ENCODE peak calls at places on chromosomes 4 and X, in four cellular contexts. W, F, C and N are unnamed samples.
A peak's percentile ranks its signal among the peaks of the same experiment; 100 is the strongest.

GRCh38 chrX:119622356-119623232 is 16.4 kb upstream of the NKRF start:
- DNase-seq in W (peak; percentile 23), F (peak; percentile 59), C (no peak), N (no peak)

GRCh38 chr4:48493485-48494100 is 3.5 kb downstream of the ZAR1 start:
- DNase-seq in W (no peak), F (no peak), C (no peak), N (peak; percentile 49)

GRCh38 chrX:71989768-71990167 is 79.1 kb downstream of the NHSL2 start:
- DNase-seq in W (no peak), F (peak; percentile 20), C (no peak), N (no peak)

GRCh38 chr4:146647615-146648383 is 9.1 kb downstream of the POU4F2 start:
- DNase-seq in W (no peak), F (no peak), C (peak; percentile 61), N (no peak)

GRCh38 chr4:109998867-109999303 is 86.2 kb downstream of the EGF start:
- DNase-seq in W (peak; percentile 74), F (peak; percentile 18), C (peak; percentile 81), N (peak; percentile 67)

GRCh38 chrX:72124540-72125201 is 7.0 kb downstream of the RTL5 start:
- DNase-seq in W (no peak), F (no peak), C (no peak), N (no peak)

GRCh38 chr4:13483142-13484044 is 747 bp downstream of the RAB28 start:
- DNase-seq in W (peak; percentile 70), F (peak; percentile 33), C (peak; percentile 75), N (peak; percentile 69)

GRCh38 chr4:185896832-185897475 is 85.0 kb upstream of the SORBS2 start:
- DNase-seq in W (no peak), F (no peak), C (no peak), N (peak; percentile 69)

GRCh38 chr4:37453361-37454262 is 209.1 kb downstream of the NWD2 start:
- DNase-seq in W (peak; percentile 91), F (peak; percentile 18), C (peak; percentile 81), N (peak; percentile 16)

GRCh38 chrX:141936080-141936479 is 32.4 kb downstream of the MAGEC1 start:
- DNase-seq in W (no peak), F (no peak), C (peak; percentile 3), N (peak; percentile 1)

GRCh38 chr4:1246901-1247810 is 1.8 kb downstream of the CTBP1 start:
- DNase-seq in W (peak; percentile 55), F (peak; percentile 6), C (peak; percentile 38), N (peak; percentile 73)

GRCh38 chr4:17166954-17167353 is 268.5 kb upstream of the LDB2 start:
- DNase-seq in W (no peak), F (peak; percentile 64), C (no peak), N (peak; percentile 20)

GRCh38 chr4:81380364-81380853 is 91.3 kb downstream of the RASGEF1B start:
- DNase-seq in W (no peak), F (no peak), C (no peak), N (no peak)

GRCh38 chr4:147814334-147814733 is 82.4 kb downstream of the ARHGAP10 start:
- DNase-seq in W (no peak), F (no peak), C (no peak), N (no peak)

GRCh38 chr4:41935652-41936021 is 408 bp downstream of the TMEM33 start:
- DNase-seq in W (peak; percentile 61), F (no peak), C (no peak), N (peak; percentile 64)

GRCh38 chrX:915427-916234 is 285.0 kb downstream of the SHOX start:
- DNase-seq in W (no peak), F (no peak), C (no peak), N (no peak)

GRCh38 chr4:109041463-109041862 is 261.0 kb downstream of the COL25A1 start:
- DNase-seq in W (no peak), F (no peak), C (no peak), N (no peak)

GRCh38 chr4:150127757-150128156 is 49.5 kb downstream of the DCLK2 start:
- DNase-seq in W (no peak), F (no peak), C (no peak), N (no peak)

GRCh38 chr4:104907991-104908390 is 238.7 kb upstream of the TET2 start:
- DNase-seq in W (no peak), F (no peak), C (no peak), N (no peak)

GRCh38 chr4:105451346-105451745 is 22.5 kb downstream of the PPA2 start:
- DNase-seq in W (no peak), F (no peak), C (no peak), N (no peak)

GRCh38 chr4:183503497-183504063 is 1.3 kb upstream of the ING2 start:
- DNase-seq in W (no peak), F (no peak), C (no peak), N (no peak)

GRCh38 chr4:159358226-159358625 is 255.3 kb downstream of the RAPGEF2 start:
- DNase-seq in W (no peak), F (no peak), C (no peak), N (no peak)

DNA sequence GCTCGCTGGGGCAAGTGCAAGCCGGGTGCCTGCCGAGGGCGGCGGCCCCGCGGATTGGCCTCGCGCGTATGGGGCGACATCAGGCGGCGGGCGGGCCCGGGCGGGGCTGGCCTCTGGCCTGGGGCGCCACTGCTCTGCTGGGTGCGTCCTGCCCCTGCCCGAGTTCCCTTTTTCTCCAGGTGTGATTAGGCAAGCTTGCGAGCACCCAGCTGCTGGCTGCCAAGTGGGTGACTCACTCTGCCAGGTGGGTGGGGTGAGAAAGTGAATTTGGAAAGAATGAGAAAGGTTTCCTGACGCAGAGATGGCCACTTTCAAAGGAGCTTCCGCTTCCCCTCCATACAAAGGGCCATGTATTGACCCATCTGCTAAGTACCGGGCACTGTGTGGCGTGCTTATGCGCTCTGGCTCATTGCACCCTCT is 32.5 kb downstream of the FGFBP1 start:
- DNase-seq in W (peak; percentile 68), F (no peak), C (peak; percentile 75), N (peak; percentile 91)
- H3K4me3 ChIP-seq in W (no peak overlapping the region), F (no peak overlapping the region), C (peak overlapping the region; percentile 37), N (no peak overlapping the region)

GRCh38 chr4:113907559-113907958 is 71.9 kb downstream of the ARSJ start:
- DNase-seq in W (no peak), F (no peak), C (no peak), N (no peak)

GRCh38 chr4:113899260-113900177 is 79.9 kb downstream of the ARSJ start:
- DNase-seq in W (no peak), F (no peak), C (no peak), N (no peak)

GRCh38 chr4:113905301-113905700 is 74.1 kb downstream of the ARSJ start:
- DNase-seq in W (no peak), F (no peak), C (no peak), N (no peak)

DNA sequence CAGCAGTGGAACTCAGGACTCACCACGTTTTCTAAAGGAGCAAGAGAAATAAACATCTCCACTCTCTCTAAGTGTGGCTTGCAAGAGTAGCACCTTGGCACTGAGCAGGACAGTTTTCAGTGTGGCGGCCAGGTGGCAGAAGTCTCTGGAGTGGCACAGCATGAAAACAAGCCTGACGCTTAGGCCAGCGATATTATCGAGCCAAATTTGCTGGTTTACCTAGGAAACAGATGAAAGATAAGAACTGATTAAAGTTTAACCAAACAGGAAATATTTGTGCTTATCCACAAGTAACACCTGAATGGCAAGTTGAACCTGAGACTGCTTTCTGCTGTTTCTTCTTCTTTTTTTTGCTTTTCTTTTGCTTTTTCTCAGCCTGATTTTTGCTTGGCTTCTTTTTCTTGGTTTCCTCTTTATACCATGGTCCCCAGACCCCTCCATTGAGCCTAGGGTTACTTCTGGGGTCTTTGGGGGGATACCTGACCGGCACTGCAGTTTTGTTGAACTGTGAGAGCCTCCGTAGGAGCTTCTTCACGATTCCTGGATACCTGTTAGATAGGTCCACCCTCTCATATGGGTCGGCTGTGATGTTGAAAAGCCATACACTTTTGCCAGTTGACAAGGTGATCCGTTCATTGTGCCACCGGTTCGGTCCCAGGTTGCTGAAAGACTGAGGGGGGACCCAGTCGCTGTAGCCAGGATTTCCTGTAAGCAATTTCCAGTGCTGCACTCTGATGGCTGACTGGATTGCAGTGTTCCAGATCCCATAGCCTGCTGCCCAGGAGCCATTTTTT is 77.3 kb downstream of the ARSJ start:
- DNase-seq in W (peak; percentile 63), F (no peak), C (no peak), N (no peak)
- TF ChIP-seq CTCF in W (peak; percentile 33), F (no peak), C (no peak), N (no peak)

DNA sequence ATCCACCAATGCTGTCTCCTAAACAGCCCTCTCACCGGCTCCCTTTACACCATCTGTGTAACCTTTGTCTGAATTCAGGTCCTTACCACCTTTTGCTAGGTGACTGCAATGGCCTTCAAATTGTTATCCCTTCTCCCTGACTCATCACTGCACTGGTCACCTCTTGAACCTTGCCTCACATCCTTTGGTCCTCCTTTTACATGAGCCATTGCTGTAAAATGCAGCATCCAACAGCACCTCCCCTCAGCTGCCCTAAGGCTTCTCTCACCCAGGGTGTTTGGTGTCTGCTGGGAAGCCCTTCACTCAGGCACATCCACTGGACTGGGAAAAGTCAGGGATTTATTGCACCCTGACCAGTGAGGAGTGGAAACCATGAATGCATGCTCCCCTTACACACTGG is 192.5 kb upstream of the GATB start:
- DNase-seq in W (no peak), F (no peak), C (no peak), N (no peak)
- H3K4me3 ChIP-seq in W (no peak overlapping the region), F (no peak overlapping the region), C (no peak overlapping the region), N (no peak overlapping the region)

GRCh38 chrX:134025986-134026731 is 40.8 kb upstream of the GPC3 start:
- DNase-seq in W (no peak), F (no peak), C (peak; percentile 63), N (peak; percentile 8)

GRCh38 chrX:134024686-134025377 is 39.4 kb upstream of the GPC3 start:
- DNase-seq in W (no peak), F (no peak), C (no peak), N (no peak)

GRCh38 chrX:134019567-134020206 is 34.3 kb upstream of the GPC3 start:
- DNase-seq in W (no peak), F (no peak), C (no peak), N (no peak)

GRCh38 chrX:134023851-134024281 is 38.5 kb upstream of the GPC3 start:
- DNase-seq in W (peak; percentile 18), F (no peak), C (no peak), N (peak; percentile 38)

DNA sequence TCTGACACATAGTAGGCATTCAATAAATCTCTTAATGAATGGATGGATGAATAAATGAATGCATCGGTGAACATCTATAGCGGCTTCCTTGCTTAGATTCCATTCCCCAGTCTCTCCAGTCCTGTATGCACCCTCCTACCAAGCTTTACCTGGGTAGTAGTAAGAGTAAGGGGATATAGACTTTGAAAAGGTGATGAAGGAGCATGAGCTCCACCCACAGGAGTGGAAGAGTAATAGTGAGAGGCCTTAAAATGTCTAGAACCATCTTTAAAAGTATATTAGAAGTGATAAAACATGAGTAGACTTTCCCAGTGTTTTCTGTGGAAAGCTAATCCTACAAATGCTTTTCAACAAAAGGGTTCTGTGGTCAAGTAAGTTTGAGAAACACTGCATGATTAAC is 35.5 kb upstream of the GPC3 start:
- DNase-seq in W (peak; percentile 16), F (no peak), C (peak; percentile 49), N (no peak)
- TF ChIP-seq CTCF in W (peak; percentile 35), F (no peak), C (peak; percentile 52), N (no peak)

DNA sequence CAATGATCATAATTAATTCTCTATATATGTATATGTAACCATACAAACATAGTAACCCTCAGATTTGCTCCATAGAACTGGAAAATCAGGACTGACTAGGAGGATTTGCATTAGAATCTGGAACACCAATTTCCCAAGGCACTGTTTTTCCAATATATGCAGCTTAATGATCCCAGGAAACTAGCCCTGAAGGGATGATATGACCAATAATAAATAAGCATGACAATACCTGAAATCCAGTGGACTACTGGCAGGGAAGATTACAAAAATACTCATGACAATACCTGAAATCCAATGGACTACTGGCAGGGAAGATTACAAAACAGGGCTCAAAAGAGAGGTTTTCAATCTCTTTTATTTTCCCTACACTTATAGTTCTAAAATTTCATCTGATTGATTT is 98.4 kb downstream of the PCDH7 start:
- DNase-seq in W (no peak), F (no peak), C (no peak), N (no peak)
- H3K4me3 ChIP-seq in W (no peak overlapping the region), F (no peak overlapping the region), C (no peak overlapping the region), N (no peak overlapping the region)